ENCODE peak calls at places on chromosomes 13 and 19, in five cellular contexts. R is PC-3; L is AG10803; A is nucleus accumbens; O is activated effector memory CD4-positive, alpha-beta T cell treated with Interleukin-2 at 50 U/mL for 16 hours. I is an unnamed sample.

GRCh38 chr13:67437246-67437645 is 207.1 kb upstream of the PCDH9 start:
- DNase-seq in R (no peak), L (no peak), A (no peak), O (no peak), I (no peak)

GRCh38 chr19:55830656-55831055 is 1.1 kb downstream of the NLRP11 start:
- DNase-seq in R (no peak), L (no peak), A (no peak), O (no peak), I (no peak)

GRCh38 chr19:6065685-6066365 is 44.5 kb downstream of the RFX2 start:
- DNase-seq in R (peak; percentile 76), L (peak; percentile 79), A (no peak), O (peak; percentile 41), I (no peak)

GRCh38 chr13:88051746-88052482 is 380.7 kb downstream of the SLITRK5 start:
- DNase-seq in R (no peak), L (no peak), A (no peak), O (no peak), I (no peak)

GRCh38 chr19:17687857-17688784 is at the start of gene UNC13A:
- DNase-seq in R (no peak), L (no peak), A (peak; percentile 8), O (peak; percentile 7), I (peak; percentile 36)

GRCh38 chr13:54742984-54743383 is 1714.4 kb downstream of the OLFM4 start:
- DNase-seq in R (peak; percentile 1), L (no peak), A (no peak), O (no peak), I (no peak)

GRCh38 chr13:109971745-109972090 is 185.3 kb upstream of the IRS2 start:
- DNase-seq in R (no peak), L (no peak), A (no peak), O (no peak), I (no peak)

GRCh38 chr19:44869728-44870470 is 21.2 kb upstream of the TOMM40 start:
- DNase-seq in R (peak; percentile 27), L (no peak), A (no peak), O (no peak), I (no peak)

GRCh38 chr19:45645631-45646344 is 6.6 kb upstream of the EML2 start:
- DNase-seq in R (peak; percentile 75), L (peak; percentile 70), A (peak; percentile 67), O (peak; percentile 63), I (peak; percentile 93)

GRCh38 chr19:10251792-10252694 is at the start of gene MRPL4:
- DNase-seq in R (peak; percentile 100), L (peak; percentile 98), A (peak; percentile 87), O (peak; percentile 93), I (peak; percentile 91)

GRCh38 chr13:106836186-106836802 is 268.4 kb upstream of the ARGLU1 start:
- DNase-seq in R (no peak), L (no peak), A (no peak), O (no peak), I (no peak)

GRCh38 chr19:51810228-51810627 is 15.3 kb downstream of the FPR3 start:
- DNase-seq in R (peak; percentile 71), L (peak; percentile 26), A (no peak), O (no peak), I (no peak)

GRCh38 chr13:64912141-64912540 is 2318.0 kb downstream of the PCDH9 start:
- DNase-seq in R (peak; percentile 62), L (peak; percentile 76), A (no peak), O (no peak), I (no peak)

GRCh38 chr13:109151255-109151654 is 521.8 kb downstream of the MYO16 start:
- DNase-seq in R (peak; percentile 36), L (no peak), A (no peak), O (no peak), I (no peak)

GRCh38 chr19:58037927-58038687 is 4.3 kb downstream of the ZSCAN1 start:
- DNase-seq in R (no peak), L (no peak), A (no peak), O (no peak), I (peak; percentile 89)

GRCh38 chr13:102141625-102142472 is 260.0 kb downstream of the FGF14 start:
- DNase-seq in R (peak; percentile 39), L (peak; percentile 20), A (no peak), O (no peak), I (no peak)

GRCh38 chr13:32253911-32254399 is 61.2 kb downstream of the ZAR1L start:
- DNase-seq in R (no peak), L (no peak), A (no peak), O (no peak), I (no peak)

GRCh38 chr19:55684946-55685681 is 10.1 kb downstream of the EPN1 start:
- DNase-seq in R (no peak), L (no peak), A (no peak), O (no peak), I (no peak)

GRCh38 chr19:17703823-17704463 is 15.3 kb upstream of the MAP1S start:
- DNase-seq in R (peak; percentile 52), L (peak; percentile 35), A (peak; percentile 15), O (peak; percentile 44), I (peak; percentile 67)